ENCODE peak calls at places on chromosomes 6 and 20, in eight cellular contexts. V, S, L, W, I, G, B and X are unnamed samples.

GRCh38 chr6:21310736-21311135 is 282.8 kb upstream of the SOX4 start:
- DNase-seq in V (no peak), S (no peak), L (no peak), W (no peak), I (no peak), G (no peak), B (no peak), X (no peak)

GRCh38 chr6:52686878-52687699 is 16.2 kb downstream of the TMEM14A start:
- DNase-seq in V (no peak), S (no peak), L (no peak), W (no peak), I (no peak), G (no peak), B (no peak), X (no peak)

GRCh38 chr6:20644667-20645370 is 110.6 kb downstream of the CDKAL1 start:
- DNase-seq in V (peak), S (no peak), L (no peak), W (no peak), I (no peak), G (no peak), B (peak), X (no peak)

GRCh38 chr6:31701666-31702420 is 1.3 kb downstream of the ABHD16A start:
- DNase-seq in V (peak), S (no peak), L (peak), W (no peak), I (no peak), G (no peak), B (no peak), X (no peak)

GRCh38 chr6:154247119-154247814 is 109.3 kb downstream of the IPCEF1 start:
- DNase-seq in V (no peak), S (peak), L (no peak), W (peak), I (no peak), G (no peak), B (peak), X (no peak)

GRCh38 chr20:23331951-23332350 is 18.6 kb upstream of the NXT1 start:
- DNase-seq in V (no peak), S (no peak), L (no peak), W (peak), I (no peak), G (no peak), B (no peak), X (no peak)

GRCh38 chr20:44217342-44218092 is 6.9 kb upstream of the OSER1 start:
- DNase-seq in V (peak), S (peak), L (peak), W (peak), I (peak), G (peak), B (peak), X (peak)

GRCh38 chr6:108803982-108804490 is 44.2 kb upstream of the ARMC2 start:
- DNase-seq in V (no peak), S (no peak), L (no peak), W (no peak), I (no peak), G (no peak), B (no peak), X (no peak)

GRCh38 chr6:25242567-25242966 is 36.6 kb upstream of the CARMIL1 start:
- DNase-seq in V (no peak), S (no peak), L (no peak), W (no peak), I (no peak), G (no peak), B (no peak), X (no peak)

GRCh38 chr20:21166801-21167200 is 40.9 kb downstream of the KIZ start:
- DNase-seq in V (no peak), S (no peak), L (no peak), W (peak), I (no peak), G (no peak), B (peak), X (no peak)

GRCh38 chr6:128479048-128479666 is 41.2 kb downstream of the PTPRK start:
- DNase-seq in V (no peak), S (no peak), L (no peak), W (no peak), I (no peak), G (no peak), B (no peak), X (no peak)

GRCh38 chr20:49288784-49289696 is 11.2 kb upstream of the ZNFX1 start:
- DNase-seq in V (no peak), S (peak), L (no peak), W (peak), I (no peak), G (no peak), B (no peak), X (no peak)

GRCh38 chr6:135087803-135088202 is 33.2 kb upstream of the HBS1L start:
- DNase-seq in V (peak), S (no peak), L (no peak), W (no peak), I (peak), G (no peak), B (peak), X (no peak)

GRCh38 chr20:33971147-33971775 is 22.4 kb upstream of the RALY start:
- DNase-seq in V (no peak), S (no peak), L (no peak), W (no peak), I (no peak), G (no peak), B (no peak), X (no peak)

GRCh38 chr20:6566821-6567220 is 200.7 kb upstream of the BMP2 start:
- DNase-seq in V (peak), S (no peak), L (peak), W (no peak), I (no peak), G (no peak), B (no peak), X (no peak)

GRCh38 chr6:72182337-72183246 is 296.2 kb downstream of the RIMS1 start:
- DNase-seq in V (peak), S (peak), L (peak), W (peak), I (no peak), G (peak), B (peak), X (peak)

GRCh38 chr6:14243617-14244016 is 126.0 kb downstream of the CD83 start:
- DNase-seq in V (no peak), S (peak), L (no peak), W (no peak), I (no peak), G (no peak), B (no peak), X (no peak)

GRCh38 chr6:153392156-153392555 is 261.1 kb upstream of the RGS17 start:
- DNase-seq in V (peak), S (no peak), L (no peak), W (no peak), I (no peak), G (no peak), B (no peak), X (no peak)

GRCh38 chr6:118198746-118199145 is 291.7 kb downstream of the SLC35F1 start:
- DNase-seq in V (peak), S (no peak), L (peak), W (no peak), I (no peak), G (no peak), B (no peak), X (no peak)

GRCh38 chr6:41428995-41429417 is 93.6 kb downstream of the NCR2 start:
- DNase-seq in V (peak), S (peak), L (peak), W (no peak), I (no peak), G (no peak), B (peak), X (no peak)

GRCh38 chr20:45448250-45448649 is 21.3 kb upstream of the WFDC2 start:
- DNase-seq in V (no peak), S (no peak), L (no peak), W (no peak), I (no peak), G (no peak), B (no peak), X (no peak)

GRCh38 chr6:83708546-83708969 is 343 bp downstream of the SNAP91 start:
- DNase-seq in V (no peak), S (no peak), L (peak), W (no peak), I (no peak), G (peak), B (no peak), X (no peak)

GRCh38 chr20:14997791-14998190 is 660.4 kb upstream of the FLRT3 start:
- DNase-seq in V (peak), S (no peak), L (peak), W (no peak), I (no peak), G (no peak), B (no peak), X (no peak)

GRCh38 chr6:14487625-14488024 is 370.1 kb downstream of the CD83 start:
- DNase-seq in V (no peak), S (no peak), L (no peak), W (no peak), I (no peak), G (no peak), B (no peak), X (no peak)

GRCh38 chr6:158041788-158042187 is 60.1 kb downstream of the SYNJ2 start:
- DNase-seq in V (no peak), S (no peak), L (no peak), W (no peak), I (no peak), G (no peak), B (no peak), X (no peak)

GRCh38 chr6:26056583-26057350 is 30.5 kb upstream of the HFE start:
- DNase-seq in V (peak), S (peak), L (peak), W (peak), I (no peak), G (no peak), B (peak), X (no peak)

GRCh38 chr20:8647868-8648495 is 420.9 kb upstream of the PLCB4 start:
- DNase-seq in V (peak), S (no peak), L (no peak), W (no peak), I (no peak), G (no peak), B (no peak), X (no peak)

GRCh38 chr20:33561981-33562601 is 72.2 kb downstream of the CBFA2T2 start:
- DNase-seq in V (peak), S (peak), L (peak), W (no peak), I (no peak), G (peak), B (no peak), X (no peak)

GRCh38 chr20:35093245-35093884 is 758 bp upstream of the TRPC4AP start:
- DNase-seq in V (peak), S (no peak), L (peak), W (no peak), I (no peak), G (no peak), B (peak), X (no peak)

GRCh38 chr20:52313335-52313963 is 121.9 kb upstream of the ZFP64 start:
- DNase-seq in V (peak), S (peak), L (peak), W (no peak), I (no peak), G (no peak), B (no peak), X (no peak)

GRCh38 chr6:111925296-111925695 is 52.0 kb upstream of the FYN start:
- DNase-seq in V (peak), S (no peak), L (peak), W (no peak), I (no peak), G (no peak), B (peak), X (no peak)

GRCh38 chr6:131084982-131085381 is 21.9 kb upstream of the EPB41L2 start:
- DNase-seq in V (no peak), S (peak), L (no peak), W (peak), I (no peak), G (no peak), B (no peak), X (no peak)
- TF ChIP-seq CTCF in V (no peak), S (peak), L (no peak), W (no peak), I (no peak), G (no peak), B (no peak), X (no peak)

DNA sequence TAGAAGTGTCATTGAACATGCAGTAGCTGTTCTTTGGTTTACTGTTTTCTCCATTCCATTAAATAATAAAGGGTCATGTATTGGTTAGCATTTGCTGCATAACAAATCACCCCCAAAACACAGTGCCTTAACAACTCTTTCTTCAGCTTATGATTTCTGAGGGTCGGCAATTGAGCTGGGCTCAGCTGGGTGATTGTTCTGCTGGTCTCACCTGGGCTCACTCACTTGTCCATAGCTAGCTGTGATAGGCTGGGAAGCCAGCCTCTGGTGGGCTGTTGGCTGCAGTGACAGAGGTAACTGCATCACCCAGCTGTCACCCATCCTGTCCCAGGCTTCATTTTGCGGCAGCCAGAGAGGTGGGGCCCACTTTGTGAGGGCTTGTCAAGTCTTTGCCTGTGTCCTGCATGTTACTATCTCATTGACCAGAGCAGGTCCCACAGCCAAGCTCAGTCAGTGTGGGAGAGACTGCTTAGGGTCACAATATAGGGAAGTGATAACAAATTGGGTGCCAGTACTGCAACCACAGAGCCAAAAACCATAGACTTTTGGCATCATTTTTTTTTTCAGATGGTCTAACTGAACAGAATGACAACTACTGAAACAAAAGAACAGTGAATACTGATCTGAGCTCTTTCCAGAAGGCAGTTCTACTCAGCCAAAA is 76.9 kb downstream of the SYNDIG1 start:
- DNase-seq in V (no peak), S (no peak), L (no peak), W (no peak), I (no peak), G (no peak), B (no peak), X (no peak)
- TF ChIP-seq CTCF in V (no peak), S (no peak), L (no peak), W (no peak), I (no peak), G (no peak), B (no peak), X (no peak)

DNA sequence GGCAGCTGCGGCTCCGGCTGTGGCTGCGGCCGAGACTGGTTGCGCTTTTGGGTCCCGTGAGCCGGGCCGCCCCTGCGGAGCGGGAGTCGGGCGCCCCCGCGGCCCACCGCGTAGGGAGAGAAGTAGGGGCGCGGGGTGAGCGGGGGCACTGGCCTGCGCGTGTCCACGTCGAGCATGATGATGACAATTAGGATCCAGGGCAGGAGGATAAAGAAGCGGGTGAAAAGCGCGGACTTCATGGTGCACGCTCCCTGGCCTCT is 739 bp downstream of the B3GAT2 start:
- DNase-seq in V (no peak), S (no peak), L (no peak), W (no peak), I (no peak), G (no peak), B (no peak), X (no peak)
- TF ChIP-seq CTCF in V (no peak), S (peak), L (no peak), W (no peak), I (peak), G (peak), B (peak), X (no peak)

DNA sequence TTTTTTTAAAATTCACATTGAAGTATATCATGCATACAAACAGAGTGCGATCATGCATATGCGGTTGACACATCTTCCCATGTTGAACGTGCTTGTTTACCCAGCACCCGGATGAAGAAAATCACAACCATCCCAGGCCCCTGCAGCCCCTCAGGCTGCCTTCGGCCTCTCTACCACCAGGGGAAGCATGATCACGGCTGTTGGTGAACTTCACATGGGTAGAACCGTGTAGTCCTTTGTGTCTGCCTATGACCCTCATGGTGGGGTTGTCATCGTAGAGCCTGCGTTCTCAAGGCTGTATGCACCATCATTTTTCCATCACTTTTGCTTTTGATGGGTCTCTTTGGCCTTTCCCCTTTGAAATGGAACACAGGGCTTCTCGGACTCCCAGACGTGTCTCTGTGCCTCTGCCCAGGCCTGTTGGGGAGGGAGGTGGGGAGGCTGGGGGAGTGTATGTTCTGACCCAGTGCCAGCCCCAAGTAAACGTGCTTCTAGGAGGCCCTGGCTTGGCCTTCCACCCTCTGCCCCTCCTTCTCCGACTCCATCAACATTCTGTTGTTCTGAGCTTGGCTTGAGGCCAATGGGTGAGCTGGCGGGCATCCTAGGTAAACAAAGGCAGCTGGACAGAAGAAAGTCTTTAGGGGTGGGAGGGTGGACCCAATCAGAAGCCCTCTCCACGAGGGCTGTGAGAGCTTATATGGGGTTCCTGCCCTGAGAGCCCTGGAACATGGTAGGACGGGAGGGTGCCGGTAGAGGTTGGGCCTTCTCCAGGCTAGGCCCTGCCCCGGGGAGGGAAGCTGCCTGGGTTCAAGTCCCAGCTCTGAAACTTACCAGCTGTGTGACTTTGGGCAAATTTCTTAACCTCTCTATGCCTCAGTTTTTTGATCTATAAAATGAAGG is 39.7 kb downstream of the TGM2 start:
- DNase-seq in V (peak), S (peak), L (peak), W (no peak), I (no peak), G (peak), B (no peak), X (no peak)
- TF ChIP-seq CTCF in V (no peak), S (peak), L (peak), W (no peak), I (no peak), G (no peak), B (no peak), X (no peak)

DNA sequence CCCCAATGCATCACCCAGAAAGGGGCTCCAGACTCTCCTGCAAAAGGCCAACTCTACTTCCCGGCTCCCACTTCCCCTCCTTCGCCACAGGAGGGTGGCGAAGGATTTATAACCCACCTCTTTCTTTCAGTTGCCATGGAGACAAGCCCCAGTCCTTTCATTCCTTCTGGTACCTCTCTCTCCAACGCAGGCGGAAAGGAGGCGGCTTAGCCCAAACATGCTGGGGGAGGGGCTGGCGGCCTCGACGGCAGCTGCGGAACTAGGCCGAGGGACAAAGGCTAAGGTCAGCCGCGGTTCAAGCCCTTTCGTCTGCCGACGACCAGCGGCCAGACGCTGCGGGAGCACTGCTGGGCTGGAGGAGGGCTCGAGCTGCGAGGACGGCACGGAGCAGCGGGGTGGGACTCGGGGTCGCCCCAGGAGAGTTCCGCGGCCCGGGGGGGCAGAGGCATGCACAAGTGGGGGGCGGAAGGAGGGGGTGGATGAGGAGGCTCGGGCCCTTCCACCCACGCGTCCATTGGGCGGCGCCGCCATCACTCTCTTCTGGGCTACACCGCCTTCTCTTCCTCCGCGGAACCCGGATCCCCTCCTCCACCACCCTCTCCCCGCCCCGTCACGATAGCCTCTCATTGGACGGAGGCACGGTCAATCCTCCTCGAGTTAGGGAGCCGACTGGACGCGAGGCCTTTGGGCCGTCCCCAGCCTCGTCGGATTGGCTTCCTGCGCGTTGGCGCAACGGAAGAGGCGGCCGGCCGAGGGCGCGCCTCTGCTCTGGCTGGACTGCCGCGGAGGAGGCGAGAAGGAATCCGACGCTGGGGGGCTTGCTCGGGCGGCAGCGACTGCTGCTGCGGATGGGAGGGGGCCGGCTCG is at the start of gene PANK2:
- DNase-seq in V (peak), S (peak), L (peak), W (peak), I (peak), G (peak), B (peak), X (peak)
- TF ChIP-seq CTCF in V (peak), S (peak), L (peak), W (peak), I (no peak), G (no peak), B (no peak), X (peak)